ENCODE peak calls at places on chromosomes 2 and 18, in four cellular contexts. One of them, this sample, is unnamed.

GRCh38 chr18:79644666-79645057 is 34.9 kb upstream of the CTDP1 start:
- DNase-seq in substantia nigra: no peak
- DNase-seq in cardiac muscle cell: no peak
- DNase-seq in HFFc6: no peak
- DNase-seq in this sample: no peak

GRCh38 chr18:72107647-72108046 is 436.5 kb downstream of the CBLN2 start:
- DNase-seq in HFFc6: no peak
- DNase-seq in cardiac muscle cell: peak; percentile 4
- DNase-seq in substantia nigra: no peak
- DNase-seq in this sample: no peak

GRCh38 chr2:157825885-157826284 is 50.2 kb downstream of the ACVR1 start:
- DNase-seq in cardiac muscle cell: no peak
- DNase-seq in substantia nigra: no peak
- DNase-seq in HFFc6: peak; percentile 42
- DNase-seq in this sample: no peak

GRCh38 chr2:48144777-48145176 is 238.5 kb upstream of the FBXO11 start:
- DNase-seq in substantia nigra: peak; percentile 21
- DNase-seq in HFFc6: no peak
- DNase-seq in cardiac muscle cell: peak; percentile 63
- DNase-seq in this sample: no peak

GRCh38 chr2:181698230-181698629 is 17.9 kb upstream of the NEUROD1 start:
- DNase-seq in HFFc6: no peak
- DNase-seq in cardiac muscle cell: peak; percentile 38
- DNase-seq in substantia nigra: no peak
- DNase-seq in this sample: no peak

GRCh38 chr2:234422895-234423505 is 73.9 kb downstream of the ARL4C start:
- DNase-seq in substantia nigra: no peak
- DNase-seq in HFFc6: no peak
- DNase-seq in cardiac muscle cell: no peak
- DNase-seq in this sample: no peak

GRCh38 chr2:20514596-20515269 is 67.9 kb downstream of the RHOB start:
- DNase-seq in substantia nigra: no peak
- DNase-seq in cardiac muscle cell: no peak
- DNase-seq in HFFc6: peak; percentile 91
- DNase-seq in this sample: no peak

GRCh38 chr2:181411105-181411849 is 45.9 kb upstream of the ITGA4 start:
- DNase-seq in cardiac muscle cell: peak; percentile 35
- DNase-seq in HFFc6: no peak
- DNase-seq in substantia nigra: no peak
- DNase-seq in this sample: no peak

GRCh38 chr18:5294618-5295230 is 802 bp downstream of the ZBTB14 start:
- DNase-seq in HFFc6: peak; percentile 30
- DNase-seq in cardiac muscle cell: peak; percentile 70
- DNase-seq in substantia nigra: peak; percentile 62
- DNase-seq in this sample: peak; percentile 27

GRCh38 chr2:111883661-111884591 is at the start of gene ANAPC1:
- DNase-seq in HFFc6: peak; percentile 72
- DNase-seq in cardiac muscle cell: peak; percentile 93
- DNase-seq in substantia nigra: peak; percentile 85
- DNase-seq in this sample: peak; percentile 70

GRCh38 chr18:58998421-58999203 is 133.9 kb downstream of the ZNF532 start:
- DNase-seq in HFFc6: peak; percentile 78
- DNase-seq in substantia nigra: peak; percentile 67
- DNase-seq in cardiac muscle cell: no peak
- DNase-seq in this sample: no peak

GRCh38 chr18:67318651-67319050 is 197.9 kb downstream of the DSEL start:
- DNase-seq in cardiac muscle cell: no peak
- DNase-seq in substantia nigra: no peak
- DNase-seq in HFFc6: peak; percentile 41
- DNase-seq in this sample: no peak

GRCh38 chr2:241945311-241945710 is 75.8 kb downstream of the RTP5 start:
- DNase-seq in cardiac muscle cell: no peak
- DNase-seq in substantia nigra: no peak
- DNase-seq in HFFc6: no peak
- DNase-seq in this sample: no peak

GRCh38 chr2:212153923-212154322 is 384.7 kb downstream of the ERBB4 start:
- DNase-seq in cardiac muscle cell: no peak
- DNase-seq in HFFc6: no peak
- DNase-seq in substantia nigra: no peak
- DNase-seq in this sample: no peak

GRCh38 chr2:219713110-219713509 is 85.7 kb downstream of the SLC4A3 start:
- DNase-seq in substantia nigra: no peak
- DNase-seq in HFFc6: peak; percentile 40
- DNase-seq in cardiac muscle cell: no peak
- DNase-seq in this sample: no peak

GRCh38 chr2:113195923-113196501 is 22.2 kb downstream of the PSD4 start:
- DNase-seq in HFFc6: no peak
- DNase-seq in substantia nigra: peak; percentile 18
- DNase-seq in cardiac muscle cell: no peak
- DNase-seq in this sample: no peak

GRCh38 chr2:102181919-102182635 is 4.7 kb upstream of the IL1RL2 start:
- DNase-seq in substantia nigra: no peak
- DNase-seq in cardiac muscle cell: no peak
- DNase-seq in HFFc6: no peak
- DNase-seq in this sample: no peak

This sample was measured in caudate nucleus.